ENCODE peak calls at places on chromosomes 16 and 17, in nine cellular contexts. V is A549, J is HCT116, X is GM23338, I is GM12878, R is SK-N-SH, N is HepG2, Z is K562, M is HL-60. C is an unnamed sample.

GRCh38 chr17:50918933-50919296 is 52.8 kb upstream of the TOB1 start:
- DNase-seq in X (no peak), J (no peak), V (no peak), R (peak), N (no peak), I (no peak), M (no peak), Z (no peak), C (no peak)

GRCh38 chr17:52823155-52823554 is 664.6 kb upstream of the CA10 start:
- DNase-seq in N (peak), Z (no peak), R (no peak), V (no peak), J (no peak), X (no peak), M (no peak), I (no peak), C (no peak)

GRCh38 chr16:72241930-72242329 is 70.0 kb upstream of the PMFBP1 start:
- DNase-seq in I (no peak), X (peak), Z (peak), V (peak), R (peak), M (peak), J (peak), N (peak), C (peak)

GRCh38 chr17:76163919-76164318 is 22.9 kb upstream of the FOXJ1 start:
- DNase-seq in Z (no peak), N (no peak), M (no peak), J (no peak), R (no peak), X (peak), I (no peak), V (no peak), C (no peak)

GRCh38 chr17:40317345-40317873 is 8.4 kb downstream of the RARA start:
- DNase-seq in J (peak), R (peak), X (peak), N (peak), V (peak), I (no peak), M (no peak), Z (peak), C (no peak)

GRCh38 chr16:8712589-8713361 is 38.4 kb downstream of the ABAT start:
- DNase-seq in J (no peak), N (no peak), M (no peak), X (peak), I (no peak), R (peak), V (no peak), Z (no peak), C (no peak)

GRCh38 chr17:50290074-50290702 is 15.9 kb downstream of the TMEM92 start:
- DNase-seq in R (no peak), V (peak), N (no peak), J (peak), I (no peak), Z (no peak), X (no peak), M (peak), C (peak)

GRCh38 chr16:87470332-87470731 is 22.5 kb downstream of the ZCCHC14 start:
- DNase-seq in V (no peak), N (no peak), X (no peak), Z (no peak), I (no peak), M (no peak), R (no peak), J (no peak), C (no peak)

GRCh38 chr17:1783834-1784611 is 22.2 kb downstream of the SERPINF1 start:
- DNase-seq in J (peak), N (peak), R (peak), X (peak), I (no peak), V (peak), M (no peak), Z (peak), C (peak)

GRCh38 chr16:81279375-81279774 is 35.4 kb upstream of the GAN start:
- DNase-seq in N (no peak), R (no peak), M (peak), V (peak), J (no peak), I (no peak), X (no peak), Z (no peak), C (no peak)

GRCh38 chr17:75844530-75845057 is 390 bp upstream of the UNC13D start:
- DNase-seq in V (peak), M (no peak), I (no peak), Z (peak), X (no peak), R (peak), J (peak), N (peak), C (no peak)

GRCh38 chr17:19785854-19786253 is 37.8 kb upstream of the ALDH3A1 start:
- DNase-seq in M (no peak), N (no peak), I (no peak), J (no peak), R (no peak), Z (no peak), V (no peak), X (peak), C (no peak)

DNA sequence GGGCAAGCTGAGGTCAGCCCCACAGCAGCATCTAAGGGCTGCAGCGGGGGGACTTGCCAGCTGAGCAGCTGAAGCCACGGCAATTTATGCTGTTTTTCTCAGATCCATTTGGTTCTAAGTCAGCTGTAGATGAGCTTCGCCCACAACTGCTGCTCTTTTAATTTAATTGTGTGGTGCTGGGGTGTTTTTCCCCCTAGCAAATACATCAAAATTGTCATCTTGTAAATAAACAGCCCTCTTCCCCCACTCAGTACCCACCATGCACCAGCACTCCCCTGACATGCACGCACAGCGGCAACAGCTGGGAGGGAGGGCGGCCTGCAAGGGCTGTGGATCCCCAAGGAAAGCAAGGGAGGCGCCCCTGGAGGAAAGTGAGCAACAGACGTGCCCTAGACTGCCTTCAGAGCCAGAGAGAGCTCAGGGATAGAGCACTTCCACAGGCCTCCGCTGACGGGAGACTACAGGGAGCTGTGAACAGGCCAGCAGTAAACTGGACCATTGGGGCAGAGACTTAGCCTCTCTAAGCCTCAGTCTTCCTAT is 149.5 kb downstream of the TMEM132E start:
- DNase-seq in Z (no peak), I (no peak), X (peak), N (no peak), V (no peak), R (no peak), M (no peak), J (no peak), C (no peak)
- TF ChIP-seq REST in Z (no peak), I (no peak), X (no peak), N (no peak), V (no peak), R (no peak), M (no peak), J (no peak), C (no peak)

GRCh38 chr16:59330030-59330670 is 596.0 kb upstream of the GOT2 start:
- DNase-seq in X (no peak), Z (no peak), M (no peak), I (no peak), N (no peak), V (no peak), R (no peak), J (no peak), C (no peak)

GRCh38 chr16:59320657-59321056 is 586.5 kb upstream of the GOT2 start:
- DNase-seq in J (no peak), M (no peak), R (no peak), Z (no peak), N (no peak), V (no peak), X (peak), I (no peak), C (no peak)

GRCh38 chr16:59327894-59328293 is 593.8 kb upstream of the GOT2 start:
- DNase-seq in Z (no peak), I (no peak), V (no peak), J (no peak), N (no peak), X (no peak), M (no peak), R (no peak), C (no peak)

DNA sequence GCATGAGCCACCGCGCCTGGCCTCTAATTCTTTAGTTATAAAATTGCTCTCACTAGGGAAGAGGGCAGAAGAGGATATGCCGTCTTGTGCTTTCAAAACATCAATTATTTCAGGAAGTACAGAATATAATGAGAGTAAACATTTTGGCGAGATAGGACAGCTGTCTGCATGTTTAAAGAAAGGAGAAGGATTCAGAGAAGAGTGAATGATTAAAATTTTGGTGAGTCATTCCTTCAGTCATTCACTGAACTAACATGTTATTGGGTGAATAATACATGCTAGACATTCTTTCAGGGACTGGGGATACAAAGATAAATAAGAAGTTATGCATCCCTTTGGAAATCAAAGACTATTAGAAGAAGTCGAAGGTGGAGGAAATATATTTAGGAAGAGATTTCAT is 590.3 kb upstream of the GOT2 start:
- DNase-seq in M (no peak), N (no peak), R (no peak), I (no peak), Z (no peak), V (peak), J (no peak), X (no peak), C (no peak)
- TF ChIP-seq REST in M (no peak), N (no peak), R (no peak), I (no peak), Z (no peak), V (no peak), J (no peak), X (no peak), C (no peak)

GRCh38 chr16:57387598-57388354 is 15.5 kb downstream of the CX3CL1 start:
- DNase-seq in N (no peak), R (no peak), Z (no peak), M (no peak), V (no peak), I (no peak), X (no peak), J (no peak), C (no peak)

GRCh38 chr16:57388359-57389086 is 16.0 kb upstream of the CCL17 start:
- DNase-seq in V (peak), M (no peak), X (no peak), N (no peak), J (no peak), Z (no peak), I (peak), R (no peak), C (no peak)

GRCh38 chr16:57384248-57385070 is 12.2 kb downstream of the CX3CL1 start:
- DNase-seq in J (no peak), R (no peak), Z (no peak), V (no peak), M (no peak), I (no peak), N (no peak), X (no peak), C (no peak)

GRCh38 chr16:57385083-57385482 is 12.8 kb downstream of the CX3CL1 start:
- DNase-seq in N (no peak), I (no peak), J (no peak), R (no peak), X (no peak), V (no peak), M (no peak), Z (no peak), C (no peak)

GRCh38 chr16:57386381-57386951 is 14.2 kb downstream of the CX3CL1 start:
- DNase-seq in J (no peak), Z (no peak), M (no peak), R (no peak), N (no peak), X (no peak), I (no peak), V (no peak), C (no peak)
- TF ChIP-seq REST in J (no peak), Z (no peak), M (no peak), R (no peak), N (no peak), X (no peak), I (no peak), V (no peak), C (no peak)

GRCh38 chr17:55284944-55285339 is 20.2 kb downstream of the HLF start:
- DNase-seq in Z (no peak), I (no peak), N (no peak), M (no peak), R (no peak), X (no peak), V (no peak), J (no peak), C (no peak)

GRCh38 chr17:55288356-55289105 is 23.8 kb downstream of the HLF start:
- DNase-seq in M (no peak), V (no peak), X (no peak), Z (no peak), I (no peak), J (no peak), N (no peak), R (no peak), C (no peak)

GRCh38 chr17:55289106-55289446 is 24.3 kb downstream of the HLF start:
- DNase-seq in M (no peak), R (no peak), J (no peak), V (no peak), X (no peak), I (no peak), N (no peak), Z (no peak), C (no peak)

GRCh38 chr17:55285340-55286301 is 20.9 kb downstream of the HLF start:
- DNase-seq in J (no peak), V (peak), X (no peak), Z (no peak), M (no peak), N (peak), R (no peak), I (no peak), C (no peak)

GRCh38 chr17:55286681-55287589 is 22.2 kb downstream of the HLF start:
- DNase-seq in R (no peak), I (no peak), M (no peak), N (peak), V (peak), Z (no peak), J (peak), X (no peak), C (no peak)
- TF ChIP-seq REST in R (no peak), I (no peak), M (no peak), N (no peak), V (no peak), Z (no peak), J (no peak), X (no peak), C (no peak)